ENCODE peak calls at places on chromosomes 4 and X, in ten cellular contexts. O, P, Z, I, W, C, K, U, R and J are unnamed samples.

GRCh38 chrX:131795442-131796229 is 227.5 kb upstream of the STK26 start:
- DNase-seq in U (no peak), R (no peak), I (no peak), C (no peak), W (no peak), Z (no peak), K (no peak), O (no peak), P (no peak), J (no peak)

GRCh38 chr4:110022457-110022856 is 109.8 kb downstream of the EGF start:
- DNase-seq in Z (no peak), W (no peak), U (no peak), K (no peak), I (no peak), C (no peak), R (no peak), O (no peak), P (no peak), J (no peak)

GRCh38 chr4:96606451-96606850 is 766.6 kb downstream of the PDHA2 start:
- DNase-seq in I (no peak), O (no peak), U (no peak), Z (no peak), R (peak; percentile 43), K (no peak), P (no peak), W (no peak), C (no peak), J (no peak)

GRCh38 chr4:109703664-109704351 is 563 bp upstream of the CASP6 start:
- DNase-seq in R (no peak), W (no peak), P (no peak), U (no peak), K (peak; percentile 7), Z (no peak), C (no peak), I (no peak), O (peak; percentile 47), J (no peak)

GRCh38 chr4:105837037-105837436 is 58.2 kb upstream of the NPNT start:
- DNase-seq in I (no peak), W (no peak), Z (no peak), O (no peak), C (no peak), U (no peak), K (no peak), P (no peak), R (peak; percentile 66), J (no peak)

GRCh38 chr4:76334885-76335284 is 28.4 kb downstream of the STBD1 start:
- DNase-seq in K (no peak), O (no peak), Z (no peak), I (no peak), W (no peak), C (no peak), R (no peak), U (no peak), P (no peak), J (no peak)

GRCh38 chr4:77859256-77859655 is 3.4 kb upstream of the MRPL1 start:
- DNase-seq in P (no peak), R (no peak), W (no peak), C (no peak), U (no peak), K (no peak), I (no peak), Z (no peak), O (peak; percentile 39), J (no peak)

GRCh38 chr4:37023504-37023903 is 221.0 kb upstream of the NWD2 start:
- DNase-seq in W (no peak), C (no peak), U (no peak), O (no peak), R (no peak), K (no peak), P (no peak), I (no peak), Z (no peak), J (no peak)

GRCh38 chr4:770022-770421 is 55.9 kb downstream of the CPLX1 start:
- DNase-seq in I (no peak), K (no peak), Z (no peak), O (no peak), C (peak; percentile 23), W (no peak), U (no peak), R (no peak), P (no peak), J (no peak)

GRCh38 chrX:47232197-47232802 is 509 bp upstream of the USP11 start:
- DNase-seq in O (no peak), I (no peak), P (no peak), K (no peak), R (peak; percentile 85), C (no peak), Z (no peak), U (no peak), W (no peak), J (no peak)

GRCh38 chr4:169690787-169691186 is 67.0 kb downstream of the HPF1 start:
- DNase-seq in Z (no peak), C (no peak), P (no peak), U (no peak), K (no peak), I (no peak), R (no peak), W (no peak), O (no peak), J (no peak)

GRCh38 chr4:157818946-157819692 is 353.7 kb downstream of the GASK1B start:
- DNase-seq in U (no peak), K (no peak), O (no peak), P (no peak), Z (no peak), C (no peak), W (no peak), I (no peak), R (no peak), J (no peak)

GRCh38 chr4:143336828-143337599 is at the start of gene GAB1:
- DNase-seq in R (peak; percentile 90), W (peak; percentile 77), C (peak; percentile 52), Z (peak; percentile 26), O (peak; percentile 86), U (peak; percentile 16), I (peak; percentile 82), P (no peak), K (no peak), J (peak; percentile 83)

GRCh38 chr4:86015412-86016350 is 344.2 kb downstream of the MAPK10 start:
- DNase-seq in K (no peak), R (peak; percentile 76), C (no peak), U (no peak), O (no peak), P (no peak), Z (no peak), I (no peak), W (no peak), J (no peak)

GRCh38 chr4:76881375-76881774 is 16.6 kb downstream of the SOWAHB start:
- DNase-seq in C (no peak), Z (no peak), K (no peak), U (no peak), I (no peak), R (peak; percentile 85), W (no peak), O (no peak), P (no peak), J (no peak)

GRCh38 chr4:8283631-8284121 is 14.1 kb downstream of the HTRA3 start:
- DNase-seq in W (no peak), R (peak; percentile 56), U (no peak), K (no peak), P (no peak), C (no peak), O (no peak), I (no peak), Z (no peak), J (peak; percentile 94)

GRCh38 chrX:70755850-70756249 is 152.7 kb downstream of the TEX11 start:
- DNase-seq in R (no peak), U (peak; percentile 35), W (no peak), K (no peak), I (no peak), Z (no peak), O (no peak), P (no peak), C (no peak), J (no peak)